ENCODE peak calls at places on chromosomes 7 and 10, in ten cellular contexts. One of them, this sample, is unnamed.

GRCh38 chr7:34160261-34160752 is 255.0 kb downstream of the BMPER start:
- DNase-seq in NCI-H774: no peak
- DNase-seq in amniotic stem cell: no peak
- DNase-seq in HCEC 1CT: peak
- DNase-seq in stimulated activated CD4-positive, alpha-beta T cell treated with anti-CD3 and anti-CD28 coated beads, Interleukin-12 subunit alpha, Interleukin-12 subunit beta, amount 100 ng/mL, for 48 hours: no peak
- DNase-seq in activated CD4-positive, alpha-beta T cell treated with anti-CD3 and anti-CD28 coated beads, Interleukin-2, amount 50 U/mL, for 1 hour: no peak
- DNase-seq in cardiac muscle cell: no peak
- DNase-seq in GM04503: peak
- DNase-seq in AG08396: peak
- DNase-seq in NCI-H1092 treated with DMSO at 0.1 percent for 48 hours: no peak
- DNase-seq in this sample: no peak

GRCh38 chr7:144866189-144866588 is 30.3 kb upstream of the TPK1 start:
- DNase-seq in stimulated activated CD4-positive, alpha-beta T cell treated with anti-CD3 and anti-CD28 coated beads, Interleukin-12 subunit alpha, Interleukin-12 subunit beta, amount 100 ng/mL, for 48 hours: no peak
- DNase-seq in HCEC 1CT: no peak
- DNase-seq in amniotic stem cell: no peak
- DNase-seq in activated CD4-positive, alpha-beta T cell treated with anti-CD3 and anti-CD28 coated beads, Interleukin-2, amount 50 U/mL, for 1 hour: no peak
- DNase-seq in AG08396: no peak
- DNase-seq in GM04503: no peak
- DNase-seq in NCI-H1092 treated with DMSO at 0.1 percent for 48 hours: no peak
- DNase-seq in cardiac muscle cell: no peak
- DNase-seq in NCI-H774: no peak
- DNase-seq in this sample: no peak

GRCh38 chr10:79207726-79208125 is 139.0 kb downstream of the ZMIZ1 start:
- DNase-seq in stimulated activated CD4-positive, alpha-beta T cell treated with anti-CD3 and anti-CD28 coated beads, Interleukin-12 subunit alpha, Interleukin-12 subunit beta, amount 100 ng/mL, for 48 hours: no peak
- DNase-seq in cardiac muscle cell: no peak
- DNase-seq in NCI-H774: no peak
- DNase-seq in activated CD4-positive, alpha-beta T cell treated with anti-CD3 and anti-CD28 coated beads, Interleukin-2, amount 50 U/mL, for 1 hour: no peak
- DNase-seq in AG08396: no peak
- DNase-seq in amniotic stem cell: no peak
- DNase-seq in HCEC 1CT: no peak
- DNase-seq in GM04503: no peak
- DNase-seq in NCI-H1092 treated with DMSO at 0.1 percent for 48 hours: no peak
- DNase-seq in this sample: no peak

GRCh38 chr7:25260862-25261454 is 32.7 kb upstream of the NPVF start:
- DNase-seq in NCI-H1092 treated with DMSO at 0.1 percent for 48 hours: peak
- DNase-seq in activated CD4-positive, alpha-beta T cell treated with anti-CD3 and anti-CD28 coated beads, Interleukin-2, amount 50 U/mL, for 1 hour: no peak
- DNase-seq in HCEC 1CT: peak
- DNase-seq in NCI-H774: no peak
- DNase-seq in GM04503: peak
- DNase-seq in cardiac muscle cell: no peak
- DNase-seq in stimulated activated CD4-positive, alpha-beta T cell treated with anti-CD3 and anti-CD28 coated beads, Interleukin-12 subunit alpha, Interleukin-12 subunit beta, amount 100 ng/mL, for 48 hours: no peak
- DNase-seq in AG08396: peak
- DNase-seq in amniotic stem cell: no peak
- DNase-seq in this sample: no peak

GRCh38 chr7:25002826-25003225 is 22.8 kb upstream of the OSBPL3 start:
- DNase-seq in NCI-H774: no peak
- DNase-seq in stimulated activated CD4-positive, alpha-beta T cell treated with anti-CD3 and anti-CD28 coated beads, Interleukin-12 subunit alpha, Interleukin-12 subunit beta, amount 100 ng/mL, for 48 hours: no peak
- DNase-seq in NCI-H1092 treated with DMSO at 0.1 percent for 48 hours: no peak
- DNase-seq in HCEC 1CT: no peak
- DNase-seq in AG08396: no peak
- DNase-seq in GM04503: no peak
- DNase-seq in amniotic stem cell: no peak
- DNase-seq in activated CD4-positive, alpha-beta T cell treated with anti-CD3 and anti-CD28 coated beads, Interleukin-2, amount 50 U/mL, for 1 hour: no peak
- DNase-seq in cardiac muscle cell: no peak
- DNase-seq in this sample: no peak

GRCh38 chr10:15320522-15321203 is 50.4 kb downstream of the FAM171A1 start:
- DNase-seq in NCI-H774: no peak
- DNase-seq in stimulated activated CD4-positive, alpha-beta T cell treated with anti-CD3 and anti-CD28 coated beads, Interleukin-12 subunit alpha, Interleukin-12 subunit beta, amount 100 ng/mL, for 48 hours: no peak
- DNase-seq in AG08396: no peak
- DNase-seq in HCEC 1CT: no peak
- DNase-seq in NCI-H1092 treated with DMSO at 0.1 percent for 48 hours: no peak
- DNase-seq in amniotic stem cell: no peak
- DNase-seq in cardiac muscle cell: no peak
- DNase-seq in GM04503: no peak
- DNase-seq in activated CD4-positive, alpha-beta T cell treated with anti-CD3 and anti-CD28 coated beads, Interleukin-2, amount 50 U/mL, for 1 hour: no peak
- DNase-seq in this sample: no peak

GRCh38 chr10:71525721-71526120 is 129.0 kb downstream of the CDH23 start:
- DNase-seq in activated CD4-positive, alpha-beta T cell treated with anti-CD3 and anti-CD28 coated beads, Interleukin-2, amount 50 U/mL, for 1 hour: no peak
- DNase-seq in NCI-H1092 treated with DMSO at 0.1 percent for 48 hours: no peak
- DNase-seq in HCEC 1CT: no peak
- DNase-seq in stimulated activated CD4-positive, alpha-beta T cell treated with anti-CD3 and anti-CD28 coated beads, Interleukin-12 subunit alpha, Interleukin-12 subunit beta, amount 100 ng/mL, for 48 hours: no peak
- DNase-seq in cardiac muscle cell: no peak
- DNase-seq in amniotic stem cell: no peak
- DNase-seq in GM04503: no peak
- DNase-seq in AG08396: no peak
- DNase-seq in NCI-H774: no peak
- DNase-seq in this sample: no peak

GRCh38 chr10:96577037-96577436 is 9.8 kb downstream of the TM9SF3 start:
- DNase-seq in stimulated activated CD4-positive, alpha-beta T cell treated with anti-CD3 and anti-CD28 coated beads, Interleukin-12 subunit alpha, Interleukin-12 subunit beta, amount 100 ng/mL, for 48 hours: no peak
- DNase-seq in amniotic stem cell: no peak
- DNase-seq in NCI-H774: no peak
- DNase-seq in HCEC 1CT: no peak
- DNase-seq in activated CD4-positive, alpha-beta T cell treated with anti-CD3 and anti-CD28 coated beads, Interleukin-2, amount 50 U/mL, for 1 hour: no peak
- DNase-seq in GM04503: no peak
- DNase-seq in cardiac muscle cell: no peak
- DNase-seq in AG08396: no peak
- DNase-seq in NCI-H1092 treated with DMSO at 0.1 percent for 48 hours: no peak
- DNase-seq in this sample: no peak

GRCh38 chr10:34966440-34966839 is 123.7 kb downstream of the CUL2 start:
- DNase-seq in HCEC 1CT: peak
- DNase-seq in NCI-H1092 treated with DMSO at 0.1 percent for 48 hours: no peak
- DNase-seq in NCI-H774: no peak
- DNase-seq in stimulated activated CD4-positive, alpha-beta T cell treated with anti-CD3 and anti-CD28 coated beads, Interleukin-12 subunit alpha, Interleukin-12 subunit beta, amount 100 ng/mL, for 48 hours: no peak
- DNase-seq in AG08396: no peak
- DNase-seq in GM04503: no peak
- DNase-seq in activated CD4-positive, alpha-beta T cell treated with anti-CD3 and anti-CD28 coated beads, Interleukin-2, amount 50 U/mL, for 1 hour: no peak
- DNase-seq in amniotic stem cell: no peak
- DNase-seq in cardiac muscle cell: no peak
- DNase-seq in this sample: no peak

GRCh38 chr7:88226201-88226600 is 6.4 kb upstream of the SRI start:
- DNase-seq in AG08396: no peak
- DNase-seq in stimulated activated CD4-positive, alpha-beta T cell treated with anti-CD3 and anti-CD28 coated beads, Interleukin-12 subunit alpha, Interleukin-12 subunit beta, amount 100 ng/mL, for 48 hours: no peak
- DNase-seq in amniotic stem cell: no peak
- DNase-seq in NCI-H1092 treated with DMSO at 0.1 percent for 48 hours: no peak
- DNase-seq in cardiac muscle cell: no peak
- DNase-seq in activated CD4-positive, alpha-beta T cell treated with anti-CD3 and anti-CD28 coated beads, Interleukin-2, amount 50 U/mL, for 1 hour: no peak
- DNase-seq in NCI-H774: no peak
- DNase-seq in GM04503: no peak
- DNase-seq in HCEC 1CT: no peak
- DNase-seq in this sample: no peak

GRCh38 chr7:44163591-44163990 is 22.5 kb upstream of the MYL7 start:
- DNase-seq in activated CD4-positive, alpha-beta T cell treated with anti-CD3 and anti-CD28 coated beads, Interleukin-2, amount 50 U/mL, for 1 hour: no peak
- DNase-seq in NCI-H774: no peak
- DNase-seq in AG08396: peak
- DNase-seq in stimulated activated CD4-positive, alpha-beta T cell treated with anti-CD3 and anti-CD28 coated beads, Interleukin-12 subunit alpha, Interleukin-12 subunit beta, amount 100 ng/mL, for 48 hours: no peak
- DNase-seq in amniotic stem cell: peak
- DNase-seq in GM04503: peak
- DNase-seq in HCEC 1CT: peak
- DNase-seq in cardiac muscle cell: no peak
- DNase-seq in NCI-H1092 treated with DMSO at 0.1 percent for 48 hours: no peak
- DNase-seq in this sample: no peak

GRCh38 chr10:117240105-117240729 is 697 bp upstream of the SLC18A2 start:
- DNase-seq in AG08396: no peak
- DNase-seq in NCI-H774: no peak
- DNase-seq in GM04503: no peak
- DNase-seq in cardiac muscle cell: peak
- DNase-seq in HCEC 1CT: no peak
- DNase-seq in amniotic stem cell: no peak
- DNase-seq in stimulated activated CD4-positive, alpha-beta T cell treated with anti-CD3 and anti-CD28 coated beads, Interleukin-12 subunit alpha, Interleukin-12 subunit beta, amount 100 ng/mL, for 48 hours: no peak
- DNase-seq in activated CD4-positive, alpha-beta T cell treated with anti-CD3 and anti-CD28 coated beads, Interleukin-2, amount 50 U/mL, for 1 hour: no peak
- DNase-seq in NCI-H1092 treated with DMSO at 0.1 percent for 48 hours: no peak
- DNase-seq in this sample: no peak

This sample was measured in pulmonary artery endothelial cell.